ENCODE peak calls at places on chromosomes 16 and 17, in four cellular contexts. One of them, this sample, is unnamed.
A peak's percentile ranks its signal among the peaks of the same experiment; 100 is the strongest.

GRCh38 chr16:67345401-67345800 is 18.8 kb downstream of the LRRC36 start:
- DNase-seq in fibroblast of lung: no peak
- DNase-seq in tibial artery: no peak
- DNase-seq in bronchial epithelial cell: no peak
- DNase-seq in this sample: no peak

GRCh38 chr17:56499799-56500388 is 93.6 kb upstream of the NOG start:
- DNase-seq in fibroblast of lung: peak; percentile 12
- DNase-seq in tibial artery: no peak
- DNase-seq in bronchial epithelial cell: peak; percentile 50
- DNase-seq in this sample: peak; percentile 58

GRCh38 chr17:28898261-28898955 is 875 bp upstream of the FLOT2 start:
- DNase-seq in fibroblast of lung: no peak
- DNase-seq in tibial artery: no peak
- DNase-seq in bronchial epithelial cell: no peak
- DNase-seq in this sample: no peak

GRCh38 chr17:7843536-7844291 is 9.7 kb downstream of the KDM6B start:
- DNase-seq in fibroblast of lung: peak; percentile 88
- DNase-seq in tibial artery: peak; percentile 82
- DNase-seq in bronchial epithelial cell: peak; percentile 76
- DNase-seq in this sample: peak; percentile 88

GRCh38 chr17:49361129-49361901 is 735 bp downstream of the ZNF652 start:
- DNase-seq in fibroblast of lung: peak; percentile 50
- DNase-seq in tibial artery: no peak
- DNase-seq in bronchial epithelial cell: peak; percentile 58
- DNase-seq in this sample: peak; percentile 53

GRCh38 chr16:75246504-75247205 is 4.8 kb downstream of the BCAR1 start:
- DNase-seq in fibroblast of lung: peak; percentile 88
- DNase-seq in tibial artery: no peak
- DNase-seq in bronchial epithelial cell: no peak
- DNase-seq in this sample: no peak

GRCh38 chr16:85139888-85140339 is 27.6 kb upstream of the CIBAR2 start:
- DNase-seq in fibroblast of lung: no peak
- DNase-seq in tibial artery: no peak
- DNase-seq in bronchial epithelial cell: no peak
- DNase-seq in this sample: no peak

GRCh38 chr16:11783319-11784047 is 13.6 kb downstream of the ZC3H7A start:
- DNase-seq in fibroblast of lung: peak; percentile 79
- DNase-seq in tibial artery: no peak
- DNase-seq in bronchial epithelial cell: peak; percentile 50
- DNase-seq in this sample: peak; percentile 41

GRCh38 chr17:9370464-9370863 is 205.2 kb downstream of the STX8 start:
- DNase-seq in fibroblast of lung: peak; percentile 69
- DNase-seq in tibial artery: no peak
- DNase-seq in bronchial epithelial cell: peak; percentile 74
- DNase-seq in this sample: peak; percentile 81

GRCh38 chr17:4235372-4236279 is 28.2 kb downstream of the ANKFY1 start:
- DNase-seq in fibroblast of lung: peak; percentile 53
- DNase-seq in tibial artery: no peak
- DNase-seq in bronchial epithelial cell: no peak
- DNase-seq in this sample: no peak

GRCh38 chr17:297758-298157 is 54.8 kb downstream of the RPH3AL start:
- DNase-seq in fibroblast of lung: no peak
- DNase-seq in tibial artery: peak; percentile 9
- DNase-seq in bronchial epithelial cell: no peak
- DNase-seq in this sample: no peak

GRCh38 chr16:6144441-6144840 is 1046.8 kb upstream of the EEF2KMT start:
- DNase-seq in fibroblast of lung: no peak
- DNase-seq in tibial artery: no peak
- DNase-seq in bronchial epithelial cell: no peak
- DNase-seq in this sample: no peak

GRCh38 chr17:32933881-32934280 is 5.9 kb downstream of the TMEM98 start:
- DNase-seq in fibroblast of lung: no peak
- DNase-seq in tibial artery: no peak
- DNase-seq in bronchial epithelial cell: no peak
- DNase-seq in this sample: no peak

GRCh38 chr16:57264950-57265371 is 19.5 kb downstream of the PLLP start:
- DNase-seq in fibroblast of lung: no peak
- DNase-seq in tibial artery: no peak
- DNase-seq in bronchial epithelial cell: no peak
- DNase-seq in this sample: peak; percentile 31

GRCh38 chr16:23530062-23530461 is 19.8 kb upstream of the GGA2 start:
- DNase-seq in fibroblast of lung: no peak
- DNase-seq in tibial artery: no peak
- DNase-seq in bronchial epithelial cell: no peak
- DNase-seq in this sample: no peak

GRCh38 chr17:9346296-9346926 is 229.2 kb downstream of the STX8 start:
- DNase-seq in fibroblast of lung: peak; percentile 82
- DNase-seq in tibial artery: no peak
- DNase-seq in bronchial epithelial cell: no peak
- DNase-seq in this sample: no peak

GRCh38 chr16:13527332-13527731 is 392.6 kb upstream of the ERCC4 start:
- DNase-seq in fibroblast of lung: no peak
- DNase-seq in tibial artery: no peak
- DNase-seq in bronchial epithelial cell: no peak
- DNase-seq in this sample: no peak

GRCh38 chr17:50209472-50210248 is 8.2 kb upstream of the COL1A1 start:
- DNase-seq in fibroblast of lung: peak; percentile 100
- DNase-seq in tibial artery: peak; percentile 88
- DNase-seq in bronchial epithelial cell: no peak
- DNase-seq in this sample: no peak

GRCh38 chr16:87416826-87417471 is 24.8 kb downstream of the MAP1LC3B start:
- DNase-seq in fibroblast of lung: peak; percentile 46
- DNase-seq in tibial artery: peak; percentile 64
- DNase-seq in bronchial epithelial cell: peak; percentile 32
- DNase-seq in this sample: peak; percentile 53

GRCh38 chr17:2750721-2751120 is 1.3 kb upstream of the CCDC92B start:
- DNase-seq in fibroblast of lung: no peak
- DNase-seq in tibial artery: no peak
- DNase-seq in bronchial epithelial cell: no peak
- DNase-seq in this sample: no peak

GRCh38 chr17:2751482-2751881 is 2.0 kb upstream of the CCDC92B start:
- DNase-seq in fibroblast of lung: no peak
- DNase-seq in tibial artery: no peak
- DNase-seq in bronchial epithelial cell: no peak
- DNase-seq in this sample: no peak

GRCh38 chr17:2745317-2746037 is 4.0 kb downstream of the CCDC92B start:
- DNase-seq in fibroblast of lung: no peak
- DNase-seq in tibial artery: no peak
- DNase-seq in bronchial epithelial cell: no peak
- DNase-seq in this sample: no peak

GRCh38 chr17:2749058-2749783 is at the start of gene CCDC92B:
- DNase-seq in fibroblast of lung: no peak
- DNase-seq in tibial artery: no peak
- DNase-seq in bronchial epithelial cell: no peak
- DNase-seq in this sample: no peak

DNA sequence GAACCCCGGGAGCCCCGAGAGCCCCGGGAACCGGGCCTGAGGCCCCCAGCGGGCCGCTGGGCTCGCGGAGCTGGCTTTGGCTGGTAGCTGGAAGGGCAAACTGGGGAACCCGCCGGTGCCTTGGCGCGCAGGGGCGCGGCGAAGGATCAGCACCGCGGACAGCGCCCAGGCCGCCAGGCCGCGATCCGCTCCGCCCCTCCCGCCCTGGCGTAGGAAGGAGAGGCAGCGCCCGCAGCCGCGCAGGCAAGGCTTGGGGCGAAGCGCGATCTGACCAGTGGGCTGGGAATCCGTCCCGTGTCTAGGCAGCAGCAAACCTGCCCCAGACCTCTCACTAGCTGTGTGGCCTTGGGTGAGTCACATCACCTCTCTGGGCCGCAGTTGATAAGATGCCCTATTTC is 331 bp upstream of the CCDC92B start:
- DNase-seq in fibroblast of lung: peak; percentile 65
- DNase-seq in tibial artery: peak; percentile 52
- DNase-seq in bronchial epithelial cell: peak; percentile 42
- DNase-seq in this sample: peak; percentile 76
- TF ChIP-seq CTCF in fibroblast of lung: no peak
- TF ChIP-seq CTCF in tibial artery: no peak
- TF ChIP-seq CTCF in bronchial epithelial cell: no peak
- TF ChIP-seq CTCF in this sample: no peak

GRCh38 chr17:42051645-42052044 is 1.2 kb upstream of the C17orf113 start:
- DNase-seq in fibroblast of lung: no peak
- DNase-seq in tibial artery: no peak
- DNase-seq in bronchial epithelial cell: no peak
- DNase-seq in this sample: no peak

GRCh38 chr17:42049834-42050359 is 504 bp downstream of the C17orf113 start:
- DNase-seq in fibroblast of lung: no peak
- DNase-seq in tibial artery: no peak
- DNase-seq in bronchial epithelial cell: no peak
- DNase-seq in this sample: no peak

GRCh38 chr17:42050360-42051012 is at the start of gene C17orf113:
- DNase-seq in fibroblast of lung: peak; percentile 13
- DNase-seq in tibial artery: peak; percentile 36
- DNase-seq in bronchial epithelial cell: no peak
- DNase-seq in this sample: peak; percentile 36

GRCh38 chr17:42052478-42052877 is 2.1 kb upstream of the C17orf113 start:
- DNase-seq in fibroblast of lung: no peak
- DNase-seq in tibial artery: no peak
- DNase-seq in bronchial epithelial cell: no peak
- DNase-seq in this sample: no peak

GRCh38 chr17:42051013-42051400 is 606 bp upstream of the C17orf113 start:
- DNase-seq in fibroblast of lung: no peak
- DNase-seq in tibial artery: no peak
- DNase-seq in bronchial epithelial cell: no peak
- DNase-seq in this sample: no peak
- H3K4me3 ChIP-seq in fibroblast of lung: no peak overlapping the region
- H3K4me3 ChIP-seq in tibial artery: peak overlapping the region; percentile 62
- H3K4me3 ChIP-seq in bronchial epithelial cell: peak overlapping the region; percentile 56
- H3K4me3 ChIP-seq in this sample: peak overlapping the region; percentile 42

GRCh38 chr17:34869636-34870035 is 91.6 kb downstream of the CCT6B start:
- DNase-seq in fibroblast of lung: no peak
- DNase-seq in tibial artery: no peak
- DNase-seq in bronchial epithelial cell: no peak
- DNase-seq in this sample: no peak
- TF ChIP-seq CTCF in fibroblast of lung: no peak
- TF ChIP-seq CTCF in tibial artery: no peak
- TF ChIP-seq CTCF in bronchial epithelial cell: no peak
- TF ChIP-seq CTCF in this sample: no peak

DNA sequence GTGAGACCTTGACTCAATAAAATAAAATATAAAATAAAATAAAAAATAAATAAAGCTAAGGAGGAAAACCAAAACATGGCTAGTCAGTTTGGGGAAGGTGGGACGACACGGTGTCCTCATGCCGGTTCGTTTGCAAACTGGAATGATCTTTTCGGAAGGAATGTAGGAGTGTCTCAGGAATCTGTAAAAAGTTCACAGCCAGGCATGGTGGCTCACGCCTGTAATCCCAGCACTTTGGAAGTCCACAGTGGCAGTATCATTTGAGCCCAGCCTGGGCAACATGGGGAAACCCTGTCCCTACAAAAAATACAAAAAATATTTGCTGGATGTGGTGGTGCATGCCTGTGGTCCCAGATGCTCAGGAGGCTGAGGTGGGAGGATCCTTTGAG is 14.7 kb upstream of the RPTOR start:
- DNase-seq in fibroblast of lung: peak; percentile 26
- DNase-seq in tibial artery: no peak
- DNase-seq in bronchial epithelial cell: no peak
- DNase-seq in this sample: no peak
- H3K4me3 ChIP-seq in fibroblast of lung: no peak overlapping the region
- H3K4me3 ChIP-seq in tibial artery: no peak overlapping the region
- H3K4me3 ChIP-seq in bronchial epithelial cell: no peak overlapping the region
- H3K4me3 ChIP-seq in this sample: no peak overlapping the region